ENCODE peak calls at places on chromosomes 6 and 20, in seven cellular contexts. C is HCT116, U is MM.1S, B is neural progenitor cell, R is GM23248, E is PC-3, V is GM23338. M is an unnamed sample.

GRCh38 chr6:116828983-116829382 is at the start of gene GPRC6A:
- DNase-seq in C (no peak), U (no peak), B (no peak), R (no peak), E (no peak), V (peak; percentile 5), M (no peak)

GRCh38 chr6:51265426-51265825 is 446.8 kb downstream of the TFAP2B start:
- DNase-seq in C (no peak), U (no peak), B (no peak), R (no peak), E (no peak), V (no peak), M (no peak)

GRCh38 chr6:26543953-26544352 is 5.8 kb downstream of the HMGN4 start:
- DNase-seq in C (no peak), U (no peak), B (no peak), R (peak; percentile 55), E (peak; percentile 56), V (no peak), M (no peak)

GRCh38 chr6:118913161-118913560 is 19.2 kb downstream of the ASF1A start:
- DNase-seq in C (no peak), U (no peak), B (no peak), R (no peak), E (no peak), V (no peak), M (no peak)

GRCh38 chr6:125262026-125263013 is 39.4 kb downstream of the HDDC2 start:
- DNase-seq in C (no peak), U (no peak), B (no peak), R (peak; percentile 59), E (no peak), V (no peak), M (no peak)

GRCh38 chr6:128370072-128370471 is 150.3 kb downstream of the PTPRK start:
- DNase-seq in C (no peak), U (no peak), B (no peak), R (peak; percentile 88), E (peak; percentile 51), V (no peak), M (no peak)

GRCh38 chr20:23143098-23143497 is 57.0 kb upstream of the CD93 start:
- DNase-seq in C (peak; percentile 47), U (no peak), B (no peak), R (peak; percentile 93), E (peak; percentile 88), V (no peak), M (peak; percentile 73)

GRCh38 chr6:145891565-145891964 is 72.6 kb downstream of the SHPRH start:
- DNase-seq in C (no peak), U (no peak), B (no peak), R (peak; percentile 45), E (no peak), V (no peak), M (no peak)

GRCh38 chr20:32326507-32326851 is 31.7 kb upstream of the ASXL1 start:
- DNase-seq in C (no peak), U (no peak), B (no peak), R (no peak), E (peak; percentile 60), V (no peak), M (peak; percentile 66)

GRCh38 chr6:135418040-135418439 is 79.5 kb downstream of the AHI1 start:
- DNase-seq in C (no peak), U (no peak), B (no peak), R (no peak), E (no peak), V (no peak), M (no peak)

GRCh38 chr6:80174931-80175572 is 68.6 kb downstream of the BCKDHB start:
- DNase-seq in C (no peak), U (no peak), B (no peak), R (peak; percentile 77), E (peak; percentile 59), V (no peak), M (no peak)

GRCh38 chr6:31680841-31681671 is at the start of gene LY6G5C:
- DNase-seq in C (peak; percentile 73), U (peak; percentile 65), B (peak; percentile 85), R (peak; percentile 93), E (peak; percentile 84), V (peak; percentile 85), M (peak; percentile 89)

GRCh38 chr20:16260911-16261310 is 312.3 kb downstream of the KIF16B start:
- DNase-seq in C (no peak), U (no peak), B (no peak), R (peak; percentile 54), E (peak; percentile 61), V (no peak), M (no peak)

GRCh38 chr20:45969712-45970634 is 2.0 kb downstream of the ZNF335 start:
- DNase-seq in C (peak; percentile 66), U (peak; percentile 43), B (peak; percentile 80), R (peak; percentile 85), E (peak; percentile 78), V (peak; percentile 91), M (peak; percentile 70)

GRCh38 chr20:4369798-4370124 is 351.9 kb upstream of the PRND start:
- DNase-seq in C (no peak), U (no peak), B (no peak), R (no peak), E (no peak), V (no peak), M (no peak)

GRCh38 chr6:142523485-142523884 is 221.7 kb downstream of the ADGRG6 start:
- DNase-seq in C (no peak), U (no peak), B (no peak), R (no peak), E (peak; percentile 5), V (no peak), M (no peak)

GRCh38 chr6:85472744-85473143 is 22.9 kb downstream of the NT5E start:
- DNase-seq in C (no peak), U (no peak), B (no peak), R (no peak), E (peak; percentile 68), V (no peak), M (no peak)
- TF ChIP-seq EZH2phosphoT487 in C (no peak), U (no peak), B (no peak), R (no peak), E (no peak), V (no peak), M (no peak)

GRCh38 chr20:2217857-2218529 is 77.8 kb upstream of the TGM3 start:
- DNase-seq in C (no peak), U (no peak), B (no peak), R (no peak), E (no peak), V (no peak), M (no peak)
- H2AFZ ChIP-seq in C (no peak overlapping the region), U (no peak overlapping the region), B (no peak overlapping the region), R (no peak overlapping the region), E (no peak overlapping the region), V (no peak overlapping the region), M (no peak overlapping the region)

GRCh38 chr6:487956-488355 is 96.4 kb downstream of the IRF4 start:
- DNase-seq in C (no peak), U (no peak), B (no peak), R (no peak), E (no peak), V (no peak), M (no peak)

GRCh38 chr6:484086-484728 is 92.7 kb downstream of the IRF4 start:
- DNase-seq in C (no peak), U (no peak), B (no peak), R (peak; percentile 43), E (no peak), V (no peak), M (no peak)

GRCh38 chr6:485655-486054 is 94.1 kb downstream of the IRF4 start:
- DNase-seq in C (no peak), U (no peak), B (no peak), R (no peak), E (no peak), V (no peak), M (no peak)

GRCh38 chr6:489001-489400 is 97.4 kb downstream of the IRF4 start:
- DNase-seq in C (no peak), U (no peak), B (no peak), R (no peak), E (no peak), V (no peak), M (no peak)

GRCh38 chr6:484729-485111 is 93.2 kb downstream of the IRF4 start:
- DNase-seq in C (no peak), U (no peak), B (no peak), R (no peak), E (no peak), V (no peak), M (no peak)
- TF ChIP-seq EZH2 in C (no peak), U (no peak), B (no peak), R (no peak), E (no peak), V (no peak), M (no peak)

DNA sequence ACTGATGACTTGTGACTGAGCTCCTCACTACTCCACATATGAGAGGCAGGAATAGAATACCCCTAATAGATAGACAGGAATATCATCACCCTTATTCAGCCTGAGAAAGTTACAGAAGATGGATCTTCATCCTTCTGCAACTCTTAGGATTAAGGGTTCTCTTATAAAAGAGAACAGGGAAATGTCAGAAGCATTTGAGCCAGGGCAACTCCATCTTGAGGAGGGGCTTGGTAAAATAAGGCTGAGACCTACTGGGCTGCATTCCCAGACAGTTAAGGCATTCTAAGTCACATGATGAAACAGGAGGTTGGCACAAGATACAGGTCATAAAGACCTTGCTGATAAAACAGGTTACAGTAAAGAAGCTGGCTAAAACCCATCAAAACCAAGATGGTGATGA is 97.8 kb downstream of the PLG start:
- DNase-seq in C (no peak), U (no peak), B (no peak), R (no peak), E (no peak), V (no peak), M (no peak)
- TF ChIP-seq EZH2phosphoT487 in C (no peak), U (no peak), B (no peak), R (no peak), E (no peak), V (no peak), M (no peak)

GRCh38 chr6:48764261-48764660 is 653.3 kb upstream of the PTCHD4 start:
- DNase-seq in C (no peak), U (no peak), B (no peak), R (no peak), E (no peak), V (no peak), M (no peak)

GRCh38 chr6:48766349-48766748 is 655.4 kb upstream of the PTCHD4 start:
- DNase-seq in C (peak; percentile 79), U (no peak), B (no peak), R (peak; percentile 77), E (peak; percentile 93), V (no peak), M (peak; percentile 49)

GRCh38 chr6:48765352-48765961 is 654.5 kb upstream of the PTCHD4 start:
- DNase-seq in C (peak; percentile 59), U (peak; percentile 15), B (peak; percentile 77), R (peak; percentile 81), E (peak; percentile 87), V (peak; percentile 88), M (peak; percentile 75)
- H2AFZ ChIP-seq in C (peak overlapping the region; percentile 84), U (no peak overlapping the region), B (no peak overlapping the region), R (peak overlapping the region; percentile 20), E (peak overlapping the region; percentile 44), V (no peak overlapping the region), M (peak overlapping the region; percentile 11)

M was measured in hepatocyte.